ENCODE peak calls at places on chromosomes 2 and 18, in eight cellular contexts. L is CD8-positive, alpha-beta T cell; D is transverse colon; R is breast epithelium; S is heart right ventricle; B is thoracic aorta; O is uterus; Q is PC-3. G is an unnamed sample.
A peak's percentile ranks its signal among the peaks of the same experiment; 100 is the strongest.

GRCh38 chr18:49206717-49207116 is 253.7 kb downstream of the DYM start:
- DNase-seq in L (no peak), D (no peak), R (no peak), S (no peak), B (no peak), O (no peak), Q (no peak), G (no peak)

GRCh38 chr2:85737481-85737880 is 16.3 kb upstream of the ATOH8 start:
- DNase-seq in L (no peak), D (peak; percentile 68), R (peak; percentile 65), S (peak; percentile 76), B (peak; percentile 85), O (peak; percentile 93), Q (peak; percentile 22), G (no peak)

GRCh38 chr2:45119855-45120254 is 110.6 kb upstream of the SIX2 start:
- DNase-seq in L (no peak), D (no peak), R (no peak), S (no peak), B (no peak), O (no peak), Q (peak; percentile 93), G (no peak)

GRCh38 chr2:144548532-144549191 is 28.7 kb upstream of the ZEB2 start:
- DNase-seq in L (no peak), D (no peak), R (no peak), S (no peak), B (no peak), O (no peak), Q (no peak), G (no peak)

GRCh38 chr2:191748528-191749180 is 70.7 kb downstream of the NABP1 start:
- DNase-seq in L (no peak), D (no peak), R (no peak), S (no peak), B (no peak), O (no peak), Q (no peak), G (no peak)

GRCh38 chr2:127382836-127383235 is 4.9 kb downstream of the MAP3K2 start:
- DNase-seq in L (no peak), D (no peak), R (no peak), S (no peak), B (no peak), O (no peak), Q (no peak), G (no peak)

GRCh38 chr2:70999362-70999761 is 4.7 kb upstream of the TEX261 start:
- DNase-seq in L (no peak), D (no peak), R (no peak), S (no peak), B (no peak), O (no peak), Q (no peak), G (no peak)

GRCh38 chr2:107785756-107786155 is 40.9 kb upstream of the RGPD4 start:
- DNase-seq in L (no peak), D (no peak), R (no peak), S (no peak), B (no peak), O (no peak), Q (no peak), G (no peak)

GRCh38 chr2:237148624-237149023 is 62.9 kb downstream of the COPS8 start:
- DNase-seq in L (no peak), D (no peak), R (no peak), S (no peak), B (no peak), O (no peak), Q (no peak), G (no peak)

GRCh38 chr2:172293952-172294351 is 133.4 kb upstream of the ITGA6 start:
- DNase-seq in L (no peak), D (peak; percentile 80), R (peak; percentile 61), S (no peak), B (no peak), O (peak; percentile 63), Q (peak; percentile 43), G (no peak)

GRCh38 chr2:105394951-105395611 is 3.8 kb downstream of the FHL2 start:
- DNase-seq in L (no peak), D (peak; percentile 5), R (no peak), S (no peak), B (no peak), O (no peak), Q (no peak), G (no peak)

GRCh38 chr2:121650554-121650930 is 1.3 kb upstream of the CLASP1 start:
- DNase-seq in L (no peak), D (peak; percentile 23), R (no peak), S (no peak), B (no peak), O (no peak), Q (no peak), G (no peak)

GRCh38 chr18:51132256-51132935 is 65.1 kb downstream of the MEX3C start:
- DNase-seq in L (no peak), D (no peak), R (no peak), S (no peak), B (no peak), O (no peak), Q (no peak), G (no peak)

GRCh38 chr2:88810017-88810416 is 118.5 kb downstream of the RPIA start:
- DNase-seq in L (no peak), D (no peak), R (no peak), S (no peak), B (no peak), O (no peak), Q (no peak), G (no peak)

GRCh38 chr2:219447242-219448098 is 12.8 kb downstream of the SPEG start:
- DNase-seq in L (no peak), D (no peak), R (no peak), S (no peak), B (no peak), O (no peak), Q (no peak), G (no peak)

DNA sequence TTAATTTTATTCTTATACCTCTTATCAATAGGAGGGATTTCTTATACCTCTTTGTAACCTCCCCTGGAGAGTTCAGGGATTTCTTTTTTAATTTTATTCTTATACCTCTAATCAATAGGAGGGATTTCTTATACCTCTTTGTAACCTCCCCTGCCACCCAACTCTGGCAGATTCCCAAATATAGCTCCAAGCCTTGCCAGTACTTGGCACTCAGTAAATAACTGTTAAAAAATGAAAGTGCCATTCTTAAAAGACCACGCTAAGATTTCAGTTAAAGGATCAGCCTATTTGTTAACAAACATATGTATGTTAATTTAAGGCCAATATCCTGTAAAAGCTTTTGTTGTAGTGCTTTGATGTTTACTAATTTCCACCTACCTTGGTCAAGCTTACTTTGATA is 4.8 kb downstream of the RNF149 start:
- DNase-seq in L (no peak), D (no peak), R (no peak), S (no peak), B (no peak), O (no peak), Q (no peak), G (no peak)
- H3K4me3 ChIP-seq in L (no peak overlapping the region), D (no peak overlapping the region), R (no peak overlapping the region), S (peak overlapping the region; percentile 94), B (peak overlapping the region; percentile 25), O (no peak overlapping the region), Q (no peak overlapping the region), G (no peak overlapping the region)

GRCh38 chr2:234953116-234954031 is 1.6 kb downstream of the SH3BP4 start:
- DNase-seq in L (no peak), D (no peak), R (peak; percentile 54), S (no peak), B (no peak), O (no peak), Q (peak; percentile 53), G (no peak)

GRCh38 chr2:234955091-234955511 is 3.3 kb downstream of the SH3BP4 start:
- DNase-seq in L (no peak), D (no peak), R (no peak), S (no peak), B (no peak), O (no peak), Q (no peak), G (no peak)

GRCh38 chr2:234952270-234953115 is 676 bp downstream of the SH3BP4 start:
- DNase-seq in L (no peak), D (peak; percentile 39), R (peak; percentile 53), S (peak; percentile 25), B (no peak), O (no peak), Q (peak; percentile 47), G (no peak)

GRCh38 chr2:234955971-234956509 is 4.2 kb downstream of the SH3BP4 start:
- DNase-seq in L (no peak), D (no peak), R (no peak), S (no peak), B (no peak), O (no peak), Q (no peak), G (no peak)

DNA sequence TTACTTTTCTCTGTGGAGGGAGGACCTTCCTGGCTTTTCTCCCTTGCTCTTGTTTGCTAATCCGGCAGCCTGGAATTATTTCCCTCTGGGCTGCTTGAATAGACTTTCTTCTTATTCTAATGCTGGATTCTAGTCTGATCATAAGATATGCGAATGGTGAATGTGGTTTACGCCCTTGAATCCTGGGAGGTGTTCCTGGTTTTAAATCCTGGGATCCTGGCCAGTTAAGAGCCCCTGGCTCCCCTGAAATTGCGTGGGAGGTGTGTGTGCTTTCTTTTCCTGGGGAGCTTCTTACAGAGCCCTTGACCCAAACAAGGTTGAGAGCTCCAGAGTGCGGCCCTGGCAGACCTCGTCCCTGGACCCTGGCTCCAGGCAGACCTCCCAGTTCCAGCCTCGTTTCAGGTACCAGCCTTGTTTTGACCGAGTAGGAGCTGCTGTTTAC is 2.8 kb downstream of the SH3BP4 start:
- DNase-seq in L (no peak), D (no peak), R (no peak), S (peak; percentile 43), B (no peak), O (peak; percentile 40), Q (no peak), G (no peak)
- H3K4me1 ChIP-seq in L (peaks cover 5% of the 10 kb centered on the region), D (peaks cover 3% of the 10 kb centered on the region), R (peaks cover 10% of the 10 kb centered on the region), S (peaks cover 13% of the 10 kb centered on the region), B (no peaks in the 10 kb centered on the region), O (no peaks in the 10 kb centered on the region), Q (peaks cover 47% of the 10 kb centered on the region), G (peaks cover 6% of the 10 kb centered on the region)

GRCh38 chr2:15043336-15044058 is 411.0 kb downstream of the LRATD1 start:
- DNase-seq in L (no peak), D (peak; percentile 13), R (no peak), S (no peak), B (no peak), O (no peak), Q (peak; percentile 11), G (no peak)
- H3K27ac ChIP-seq in L (no peak overlapping the region), D (peak overlapping the region; percentile 13), R (no peak overlapping the region), S (no peak overlapping the region), B (no peak overlapping the region), O (no peak overlapping the region), Q (no peak overlapping the region), G (no peak overlapping the region)

GRCh38 chr18:55243852-55244251 is 284.6 kb upstream of the CCDC68 start:
- DNase-seq in L (no peak), D (no peak), R (no peak), S (peak; percentile 89), B (no peak), O (peak; percentile 54), Q (no peak), G (no peak)
- H3K4me3 ChIP-seq in L (no peak overlapping the region), D (no peak overlapping the region), R (no peak overlapping the region), S (no peak overlapping the region), B (peak overlapping the region; percentile 61), O (no peak overlapping the region), Q (no peak overlapping the region), G (no peak overlapping the region)

DNA sequence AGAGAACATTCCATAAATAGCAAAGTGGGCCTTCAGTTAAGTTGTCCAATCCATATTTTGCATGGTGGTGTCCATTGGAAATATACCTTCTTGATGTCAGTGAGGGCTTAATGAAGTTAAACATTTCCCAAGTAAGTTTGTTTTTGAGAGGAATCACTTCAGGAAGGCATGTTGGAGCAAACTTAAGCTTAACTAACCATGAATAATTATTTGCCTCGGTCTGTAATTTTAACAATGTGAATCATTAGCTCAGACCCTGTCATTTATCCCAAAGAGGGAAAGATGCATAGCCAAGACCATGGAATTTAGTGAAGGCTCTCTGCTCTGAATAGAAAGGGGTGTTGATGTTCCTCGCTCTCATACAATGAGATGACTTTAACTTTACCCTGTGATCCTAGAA is 47.4 kb downstream of the SPATS2L start:
- DNase-seq in L (no peak), D (no peak), R (no peak), S (no peak), B (no peak), O (no peak), Q (no peak), G (no peak)
- H3K4me1 ChIP-seq in L (no peaks in the 10 kb centered on the region), D (peaks cover 8% of the 10 kb centered on the region), R (peaks cover 6% of the 10 kb centered on the region), S (peaks cover 53% of the 10 kb centered on the region), B (peaks cover 7% of the 10 kb centered on the region), O (peaks cover 6% of the 10 kb centered on the region), Q (peaks cover 18% of the 10 kb centered on the region), G (peaks cover 3% of the 10 kb centered on the region)